ENCODE peak calls at places on chromosomes 13 and 19, in five cellular contexts. One of them, this sample, is unnamed.

GRCh38 chr13:50220938-50221337 is 205.7 kb downstream of the KCNRG start:
- DNase-seq in MCF 10A: peak; percentile 30
- DNase-seq in HFFc6: no peak
- DNase-seq in AG09319: no peak
- DNase-seq in AG10803: peak; percentile 20
- DNase-seq in this sample: no peak

GRCh38 chr13:98523455-98524102 is 53.3 kb downstream of the STK24 start:
- DNase-seq in MCF 10A: no peak
- DNase-seq in HFFc6: no peak
- DNase-seq in AG09319: no peak
- DNase-seq in AG10803: no peak
- DNase-seq in this sample: no peak

GRCh38 chr13:73677041-73677589 is 457.1 kb downstream of the KLF12 start:
- DNase-seq in MCF 10A: peak; percentile 78
- DNase-seq in HFFc6: peak; percentile 7
- DNase-seq in AG09319: no peak
- DNase-seq in AG10803: peak; percentile 43
- DNase-seq in this sample: no peak

GRCh38 chr13:24217601-24218281 is 57.2 kb downstream of the SPATA13 start:
- DNase-seq in MCF 10A: no peak
- DNase-seq in HFFc6: no peak
- DNase-seq in AG09319: no peak
- DNase-seq in AG10803: peak; percentile 23
- DNase-seq in this sample: no peak

GRCh38 chr13:21528616-21529015 is 69.5 kb upstream of the ZDHHC20 start:
- DNase-seq in MCF 10A: no peak
- DNase-seq in HFFc6: peak; percentile 81
- DNase-seq in AG09319: no peak
- DNase-seq in AG10803: peak; percentile 86
- DNase-seq in this sample: peak; percentile 68

GRCh38 chr19:19053508-19054314 is 10.1 kb upstream of the SLC25A42 start:
- DNase-seq in MCF 10A: peak; percentile 48
- DNase-seq in HFFc6: no peak
- DNase-seq in AG09319: no peak
- DNase-seq in AG10803: peak; percentile 47
- DNase-seq in this sample: no peak

GRCh38 chr13:79212064-79212619 is 193.9 kb downstream of the RBM26 start:
- DNase-seq in MCF 10A: no peak
- DNase-seq in HFFc6: no peak
- DNase-seq in AG09319: no peak
- DNase-seq in AG10803: no peak
- DNase-seq in this sample: no peak

GRCh38 chr13:50521750-50522149 is 321.7 kb downstream of the DLEU7 start:
- DNase-seq in MCF 10A: peak; percentile 55
- DNase-seq in HFFc6: no peak
- DNase-seq in AG09319: peak; percentile 27
- DNase-seq in AG10803: peak; percentile 77
- DNase-seq in this sample: no peak

GRCh38 chr19:51710163-51710562 is 13.6 kb downstream of the HAS1 start:
- DNase-seq in MCF 10A: no peak
- DNase-seq in HFFc6: peak; percentile 40
- DNase-seq in AG09319: no peak
- DNase-seq in AG10803: peak; percentile 64
- DNase-seq in this sample: no peak

GRCh38 chr19:58117841-58118575 is 20.0 kb upstream of the ZSCAN18 start:
- DNase-seq in MCF 10A: no peak
- DNase-seq in HFFc6: no peak
- DNase-seq in AG09319: no peak
- DNase-seq in AG10803: no peak
- DNase-seq in this sample: no peak

GRCh38 chr19:53519431-53519830 is 18.5 kb upstream of the ZNF331 start:
- DNase-seq in MCF 10A: no peak
- DNase-seq in HFFc6: no peak
- DNase-seq in AG09319: no peak
- DNase-seq in AG10803: no peak
- DNase-seq in this sample: no peak

GRCh38 chr13:45847554-45848224 is 3.9 kb downstream of the SIAH3 start:
- DNase-seq in MCF 10A: no peak
- DNase-seq in HFFc6: no peak
- DNase-seq in AG09319: no peak
- DNase-seq in AG10803: no peak
- DNase-seq in this sample: no peak

GRCh38 chr19:38417544-38418506 is 8.2 kb downstream of the RASGRP4 start:
- DNase-seq in MCF 10A: peak; percentile 45
- DNase-seq in HFFc6: no peak
- DNase-seq in AG09319: no peak
- DNase-seq in AG10803: no peak
- DNase-seq in this sample: no peak

GRCh38 chr13:114106991-114107685 is 25.3 kb downstream of the RASA3 start:
- DNase-seq in MCF 10A: no peak
- DNase-seq in HFFc6: no peak
- DNase-seq in AG09319: no peak
- DNase-seq in AG10803: no peak
- DNase-seq in this sample: no peak

GRCh38 chr13:29465741-29466293 is 129.7 kb downstream of the SLC7A1 start:
- DNase-seq in MCF 10A: peak; percentile 73
- DNase-seq in HFFc6: peak; percentile 75
- DNase-seq in AG09319: no peak
- DNase-seq in AG10803: peak; percentile 53
- DNase-seq in this sample: no peak

GRCh38 chr13:77891486-77891885 is 27.1 kb downstream of the EDNRB start:
- DNase-seq in MCF 10A: no peak
- DNase-seq in HFFc6: no peak
- DNase-seq in AG09319: no peak
- DNase-seq in AG10803: no peak
- DNase-seq in this sample: no peak

GRCh38 chr19:2973229-2973628 is 4.1 kb upstream of the TLE6 start:
- DNase-seq in MCF 10A: no peak
- DNase-seq in HFFc6: no peak
- DNase-seq in AG09319: no peak
- DNase-seq in AG10803: no peak
- DNase-seq in this sample: no peak

GRCh38 chr13:25502551-25502950 is 130.8 kb downstream of the ATP8A2 start:
- DNase-seq in MCF 10A: no peak
- DNase-seq in HFFc6: no peak
- DNase-seq in AG09319: no peak
- DNase-seq in AG10803: no peak
- DNase-seq in this sample: no peak

GRCh38 chr19:6604906-6605305 is 14.0 kb upstream of the CD70 start:
- DNase-seq in MCF 10A: no peak
- DNase-seq in HFFc6: no peak
- DNase-seq in AG09319: no peak
- DNase-seq in AG10803: no peak
- DNase-seq in this sample: no peak

GRCh38 chr19:52959613-52960295 is 2.9 kb downstream of the ZNF816 start:
- DNase-seq in MCF 10A: no peak
- DNase-seq in HFFc6: no peak
- DNase-seq in AG09319: no peak
- DNase-seq in AG10803: no peak
- DNase-seq in this sample: no peak

GRCh38 chr19:55336101-55336500 is 3.6 kb upstream of the KMT5C start:
- DNase-seq in MCF 10A: peak; percentile 93
- DNase-seq in HFFc6: peak; percentile 25
- DNase-seq in AG09319: no peak
- DNase-seq in AG10803: peak; percentile 85
- DNase-seq in this sample: peak; percentile 39

GRCh38 chr19:1170938-1171754 is 2.9 kb downstream of the SBNO2 start:
- DNase-seq in MCF 10A: no peak
- DNase-seq in HFFc6: no peak
- DNase-seq in AG09319: no peak
- DNase-seq in AG10803: no peak
- DNase-seq in this sample: no peak

GRCh38 chr19:56837492-56837891 is 3.0 kb downstream of the PEG3 start:
- DNase-seq in MCF 10A: no peak
- DNase-seq in HFFc6: no peak
- DNase-seq in AG09319: no peak
- DNase-seq in AG10803: no peak
- DNase-seq in this sample: no peak
- TF ChIP-seq CTCF in MCF 10A: no peak
- TF ChIP-seq CTCF in HFFc6: no peak
- TF ChIP-seq CTCF in AG09319: no peak
- TF ChIP-seq CTCF in AG10803: no peak
- TF ChIP-seq CTCF in this sample: no peak

GRCh38 chr13:31409678-31410356 is 210.0 kb downstream of the B3GLCT start:
- DNase-seq in MCF 10A: peak; percentile 16
- DNase-seq in HFFc6: peak; percentile 5
- DNase-seq in AG09319: no peak
- DNase-seq in AG10803: peak; percentile 13
- DNase-seq in this sample: no peak
- TF ChIP-seq CTCF in MCF 10A: no peak
- TF ChIP-seq CTCF in HFFc6: peak; percentile 63
- TF ChIP-seq CTCF in AG09319: peak; percentile 24
- TF ChIP-seq CTCF in AG10803: peak; percentile 44
- TF ChIP-seq CTCF in this sample: peak; percentile 32

GRCh38 chr13:40776681-40777165 is 5.7 kb upstream of the MRPS31 start:
- DNase-seq in MCF 10A: peak; percentile 33
- DNase-seq in HFFc6: peak; percentile 61
- DNase-seq in AG09319: no peak
- DNase-seq in AG10803: peak; percentile 31
- DNase-seq in this sample: no peak
- TF ChIP-seq CTCF in MCF 10A: no peak
- TF ChIP-seq CTCF in HFFc6: no peak
- TF ChIP-seq CTCF in AG09319: no peak
- TF ChIP-seq CTCF in AG10803: no peak
- TF ChIP-seq CTCF in this sample: no peak

GRCh38 chr13:110618780-110619179 is 3.4 kb downstream of the NAXD start:
- DNase-seq in MCF 10A: no peak
- DNase-seq in HFFc6: no peak
- DNase-seq in AG09319: no peak
- DNase-seq in AG10803: no peak
- DNase-seq in this sample: no peak
- TF ChIP-seq CTCF in MCF 10A: no peak
- TF ChIP-seq CTCF in HFFc6: no peak
- TF ChIP-seq CTCF in AG09319: no peak
- TF ChIP-seq CTCF in AG10803: no peak
- TF ChIP-seq CTCF in this sample: no peak

DNA sequence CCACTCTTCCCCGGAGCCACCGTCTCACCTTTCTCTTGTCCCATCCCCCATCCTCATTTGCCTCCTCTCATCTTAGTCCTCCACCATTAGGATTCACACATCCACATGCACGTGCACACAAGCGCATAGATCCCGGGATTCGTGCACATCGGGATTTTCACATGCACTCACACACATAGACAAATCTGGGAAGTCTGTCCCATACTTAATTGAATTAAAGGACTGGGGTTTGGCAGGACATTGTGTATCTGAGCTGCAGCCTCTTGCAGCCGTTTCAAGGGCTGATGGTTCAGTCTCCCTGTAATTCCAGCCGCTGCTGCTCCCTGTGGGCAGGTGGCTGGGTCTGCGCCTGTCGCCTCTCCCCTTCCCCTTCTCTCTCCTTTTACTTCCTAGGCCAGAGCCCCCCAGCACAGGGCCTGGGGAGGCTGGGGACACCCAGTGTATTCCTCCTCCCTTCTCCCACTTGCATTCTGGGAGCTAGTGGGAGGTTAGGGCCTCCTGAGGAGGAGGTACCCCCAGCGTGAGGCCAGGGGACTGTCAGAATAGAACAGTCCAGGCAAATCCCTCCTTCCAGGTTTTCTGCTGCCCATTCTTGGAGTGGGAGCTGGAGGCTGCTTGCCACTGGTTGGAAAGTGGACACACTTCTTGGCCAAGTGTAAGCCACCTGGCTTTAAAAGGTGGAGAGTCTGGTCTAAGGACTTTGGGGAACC is 43.6 kb downstream of the LYL1 start:
- DNase-seq in MCF 10A: no peak
- DNase-seq in HFFc6: no peak
- DNase-seq in AG09319: no peak
- DNase-seq in AG10803: no peak
- DNase-seq in this sample: no peak
- TF ChIP-seq CTCF in MCF 10A: no peak
- TF ChIP-seq CTCF in HFFc6: no peak
- TF ChIP-seq CTCF in AG09319: peak; percentile 8
- TF ChIP-seq CTCF in AG10803: peak; percentile 31
- TF ChIP-seq CTCF in this sample: peak; percentile 4

DNA sequence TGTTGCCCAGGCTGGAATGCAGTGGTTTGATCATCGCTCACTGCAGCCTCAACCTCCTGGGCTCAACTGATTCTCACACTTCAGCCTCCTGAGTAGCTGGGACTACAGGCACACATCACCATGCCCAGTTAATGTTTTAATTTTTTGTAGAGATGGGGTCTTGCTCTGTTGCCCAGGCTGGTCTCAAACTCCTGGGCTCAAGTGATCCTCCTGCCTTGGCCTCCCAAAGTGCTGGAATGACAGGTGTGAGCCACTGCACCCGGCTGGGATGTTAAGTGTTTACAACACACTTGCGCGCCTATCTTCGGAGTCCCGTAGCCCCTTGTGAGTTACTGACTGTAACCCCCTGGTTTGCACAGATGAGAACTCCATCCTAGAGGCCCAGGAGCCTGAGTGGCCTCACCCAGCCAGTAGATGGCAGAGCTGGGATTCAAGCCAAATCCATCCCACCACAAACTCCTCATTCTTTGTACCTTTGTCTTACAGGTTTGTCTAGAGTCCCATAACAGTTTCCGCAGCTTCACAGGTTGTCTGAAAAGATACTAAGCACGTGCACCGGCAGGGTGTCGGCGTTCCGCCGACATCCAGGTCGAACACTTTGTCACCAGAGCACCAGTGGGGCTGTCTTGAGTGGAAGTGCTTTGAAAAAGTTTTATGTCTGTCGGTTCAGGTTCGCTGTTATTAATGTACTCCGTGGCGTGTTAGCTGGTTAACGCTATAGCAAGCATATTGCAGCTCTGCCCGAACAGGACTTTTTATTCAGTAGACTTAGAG is 14.7 kb downstream of the MAG start:
- DNase-seq in MCF 10A: peak; percentile 24
- DNase-seq in HFFc6: no peak
- DNase-seq in AG09319: no peak
- DNase-seq in AG10803: no peak
- DNase-seq in this sample: no peak
- TF ChIP-seq CTCF in MCF 10A: no peak
- TF ChIP-seq CTCF in HFFc6: peak; percentile 38
- TF ChIP-seq CTCF in AG09319: no peak
- TF ChIP-seq CTCF in AG10803: no peak
- TF ChIP-seq CTCF in this sample: peak; percentile 20

GRCh38 chr13:100987993-100988392 is 313.4 kb upstream of the TMTC4 start:
- DNase-seq in MCF 10A: peak; percentile 49
- DNase-seq in HFFc6: no peak
- DNase-seq in AG09319: no peak
- DNase-seq in AG10803: peak; percentile 36
- DNase-seq in this sample: no peak
- TF ChIP-seq CTCF in MCF 10A: no peak
- TF ChIP-seq CTCF in HFFc6: peak; percentile 24
- TF ChIP-seq CTCF in AG09319: peak; percentile 31
- TF ChIP-seq CTCF in AG10803: peak; percentile 56
- TF ChIP-seq CTCF in this sample: peak; percentile 40

This sample was measured in AG09309.